ENCODE peak calls at places on chromosomes 5 and 9, in four cellular contexts. M is adipocyte, I is T-cell, Y is NCI-H146. K is an unnamed sample.

GRCh38 chr5:135729582-135729879 is 104.9 kb upstream of the SLC25A48 start:
- DNase-seq in I (no peak), M (no peak), Y (peak; percentile 29), K (no peak)

GRCh38 chr5:110386782-110387181 is 339.7 kb downstream of the TMEM232 start:
- DNase-seq in M (peak; percentile 62), I (no peak), Y (no peak), K (no peak)

GRCh38 chr5:130011986-130012385 is 107.7 kb downstream of the CHSY3 start:
- DNase-seq in Y (no peak), I (no peak), M (no peak), K (no peak)

GRCh38 chr9:135060461-135061116 is 26.9 kb upstream of the OLFM1 start:
- DNase-seq in I (no peak), Y (no peak), M (no peak), K (no peak)

GRCh38 chr9:99368341-99369326 is 146.6 kb downstream of the SEC61B start:
- DNase-seq in M (peak; percentile 88), I (no peak), Y (peak; percentile 46), K (peak; percentile 73)

GRCh38 chr5:112202694-112203093 is 216.4 kb downstream of the EPB41L4A start:
- DNase-seq in M (no peak), Y (no peak), I (no peak), K (no peak)

GRCh38 chr5:14591548-14591947 is 10.0 kb downstream of the OTULINL start:
- DNase-seq in M (no peak), Y (no peak), I (no peak), K (peak; percentile 49)

GRCh38 chr9:98429613-98430012 is 174.2 kb upstream of the TBC1D2 start:
- DNase-seq in Y (no peak), M (peak; percentile 44), I (no peak), K (peak; percentile 77)

GRCh38 chr9:117134826-117135411 is 279.9 kb downstream of the ASTN2 start:
- DNase-seq in M (no peak), Y (no peak), I (no peak), K (no peak)

GRCh38 chr9:125513634-125514413 is 193.2 kb downstream of the MAPKAP1 start:
- DNase-seq in I (no peak), Y (no peak), M (peak; percentile 86), K (peak; percentile 92)

GRCh38 chr9:131038256-131039128 is 29.5 kb downstream of the LAMC3 start:
- DNase-seq in Y (no peak), I (no peak), M (no peak), K (no peak)

GRCh38 chr9:106441283-106441682 is 421.7 kb upstream of the ZNF462 start:
- DNase-seq in M (no peak), Y (no peak), I (no peak), K (no peak)

GRCh38 chr5:156640751-156641241 is 209.3 kb upstream of the PPP1R2B start:
- DNase-seq in M (peak; percentile 70), I (no peak), Y (no peak), K (peak; percentile 0)

GRCh38 chr5:84568171-84568570 is 183.5 kb upstream of the EDIL3 start:
- DNase-seq in Y (no peak), M (peak; percentile 5), I (no peak), K (no peak)

GRCh38 chr5:169850407-169850806 is 129.9 kb downstream of the INSYN2B start:
- DNase-seq in I (no peak), M (no peak), Y (no peak), K (no peak)

GRCh38 chr5:56190500-56190899 is 42.6 kb downstream of the ANKRD55 start:
- DNase-seq in Y (no peak), M (no peak), I (peak; percentile 3), K (peak; percentile 43)

GRCh38 chr9:20292002-20292401 is 330.3 kb downstream of the MLLT3 start:
- DNase-seq in Y (no peak), I (no peak), M (no peak), K (peak; percentile 23)

GRCh38 chr9:19788152-19788551 is 685 bp downstream of the SLC24A2 start:
- DNase-seq in Y (peak; percentile 84), M (no peak), I (no peak), K (no peak)

GRCh38 chr9:35615981-35616680 is 2.1 kb downstream of the CD72 start:
- DNase-seq in I (no peak), M (no peak), Y (peak; percentile 79), K (no peak)

GRCh38 chr9:127211983-127212382 is 52.6 kb upstream of the GARNL3 start:
- DNase-seq in I (no peak), M (no peak), Y (no peak), K (no peak)

GRCh38 chr5:139251281-139251687 is 42.3 kb upstream of the MATR3 start:
- DNase-seq in M (no peak), Y (no peak), I (no peak), K (no peak)

GRCh38 chr9:134712243-134712642 is 70.6 kb downstream of the COL5A1 start:
- DNase-seq in Y (no peak), M (no peak), I (no peak), K (no peak)

K was measured in fibroblast of villous mesenchyme.